ENCODE peak calls at places on chromosome 13, in nine cellular contexts. One of them, this sample, is unnamed.

GRCh38 chr13:31775686-31776085 is 36.4 kb downstream of the RXFP2 start:
- DNase-seq in OCI-LY7: no peak
- DNase-seq in neural progenitor cell: no peak
- DNase-seq in HCT116: no peak
- DNase-seq in PC-3: no peak
- DNase-seq in hepatocyte: no peak
- DNase-seq in MM.1S: no peak
- DNase-seq in GM23248: peak
- DNase-seq in SK-N-SH: no peak
- DNase-seq in this sample: no peak

GRCh38 chr13:23472189-23472588 is 38.7 kb upstream of the SACS start:
- DNase-seq in MM.1S: no peak
- DNase-seq in neural progenitor cell: no peak
- DNase-seq in HCT116: no peak
- DNase-seq in PC-3: no peak
- DNase-seq in OCI-LY7: no peak
- DNase-seq in SK-N-SH: no peak
- DNase-seq in GM23248: no peak
- DNase-seq in hepatocyte: no peak
- DNase-seq in this sample: no peak

GRCh38 chr13:51856027-51856736 is 5.6 kb upstream of the CCDC70 start:
- DNase-seq in PC-3: peak
- DNase-seq in OCI-LY7: no peak
- DNase-seq in HCT116: no peak
- DNase-seq in SK-N-SH: no peak
- DNase-seq in GM23248: no peak
- DNase-seq in neural progenitor cell: no peak
- DNase-seq in hepatocyte: peak
- DNase-seq in MM.1S: no peak
- DNase-seq in this sample: no peak

GRCh38 chr13:72462726-72463125 is 264.7 kb downstream of the MZT1 start:
- DNase-seq in HCT116: no peak
- DNase-seq in MM.1S: no peak
- DNase-seq in neural progenitor cell: no peak
- DNase-seq in PC-3: no peak
- DNase-seq in hepatocyte: no peak
- DNase-seq in SK-N-SH: no peak
- DNase-seq in OCI-LY7: no peak
- DNase-seq in GM23248: no peak
- DNase-seq in this sample: no peak

GRCh38 chr13:21106089-21106488 is 44.7 kb upstream of the LATS2 start:
- DNase-seq in neural progenitor cell: no peak
- DNase-seq in HCT116: no peak
- DNase-seq in OCI-LY7: no peak
- DNase-seq in hepatocyte: no peak
- DNase-seq in PC-3: peak
- DNase-seq in MM.1S: no peak
- DNase-seq in SK-N-SH: no peak
- DNase-seq in GM23248: peak
- DNase-seq in this sample: no peak

GRCh38 chr13:109100705-109101104 is 471.3 kb downstream of the MYO16 start:
- DNase-seq in neural progenitor cell: no peak
- DNase-seq in OCI-LY7: no peak
- DNase-seq in PC-3: peak
- DNase-seq in SK-N-SH: no peak
- DNase-seq in GM23248: peak
- DNase-seq in HCT116: no peak
- DNase-seq in MM.1S: no peak
- DNase-seq in hepatocyte: no peak
- DNase-seq in this sample: peak

GRCh38 chr13:33258437-33259193 is 26.9 kb downstream of the STARD13 start:
- DNase-seq in MM.1S: no peak
- DNase-seq in OCI-LY7: no peak
- DNase-seq in HCT116: no peak
- DNase-seq in PC-3: no peak
- DNase-seq in hepatocyte: no peak
- DNase-seq in SK-N-SH: no peak
- DNase-seq in neural progenitor cell: no peak
- DNase-seq in GM23248: peak
- DNase-seq in this sample: no peak

GRCh38 chr13:80939581-80939980 is 598.7 kb upstream of the SPRY2 start:
- DNase-seq in neural progenitor cell: no peak
- DNase-seq in SK-N-SH: no peak
- DNase-seq in GM23248: no peak
- DNase-seq in HCT116: no peak
- DNase-seq in PC-3: no peak
- DNase-seq in OCI-LY7: no peak
- DNase-seq in MM.1S: no peak
- DNase-seq in hepatocyte: no peak
- DNase-seq in this sample: peak

GRCh38 chr13:61110804-61111203 is 304.8 kb downstream of the PCDH20 start:
- DNase-seq in neural progenitor cell: no peak
- DNase-seq in MM.1S: no peak
- DNase-seq in OCI-LY7: no peak
- DNase-seq in HCT116: no peak
- DNase-seq in hepatocyte: no peak
- DNase-seq in PC-3: peak
- DNase-seq in GM23248: no peak
- DNase-seq in SK-N-SH: peak
- DNase-seq in this sample: no peak

GRCh38 chr13:32381539-32381938 is 46.4 kb downstream of the N4BP2L1 start:
- DNase-seq in MM.1S: no peak
- DNase-seq in OCI-LY7: no peak
- DNase-seq in hepatocyte: peak
- DNase-seq in HCT116: peak
- DNase-seq in PC-3: peak
- DNase-seq in SK-N-SH: peak
- DNase-seq in GM23248: peak
- DNase-seq in neural progenitor cell: peak
- DNase-seq in this sample: peak

GRCh38 chr13:37357548-37357947 is 241.0 kb downstream of the POSTN start:
- DNase-seq in neural progenitor cell: no peak
- DNase-seq in OCI-LY7: no peak
- DNase-seq in GM23248: peak
- DNase-seq in MM.1S: no peak
- DNase-seq in PC-3: no peak
- DNase-seq in SK-N-SH: no peak
- DNase-seq in hepatocyte: no peak
- DNase-seq in HCT116: no peak
- DNase-seq in this sample: no peak

GRCh38 chr13:80131204-80131603 is 209.7 kb downstream of the SPRY2 start:
- DNase-seq in hepatocyte: peak
- DNase-seq in OCI-LY7: no peak
- DNase-seq in neural progenitor cell: peak
- DNase-seq in GM23248: peak
- DNase-seq in PC-3: peak
- DNase-seq in HCT116: no peak
- DNase-seq in MM.1S: no peak
- DNase-seq in SK-N-SH: peak
- DNase-seq in this sample: peak

GRCh38 chr13:70339738-70340137 is 231.5 kb upstream of the KLHL1 start:
- DNase-seq in neural progenitor cell: peak
- DNase-seq in SK-N-SH: no peak
- DNase-seq in hepatocyte: peak
- DNase-seq in HCT116: peak
- DNase-seq in MM.1S: no peak
- DNase-seq in GM23248: peak
- DNase-seq in PC-3: peak
- DNase-seq in OCI-LY7: peak
- DNase-seq in this sample: peak

GRCh38 chr13:49220856-49221614 is 897 bp downstream of the MLNR start:
- DNase-seq in SK-N-SH: peak
- DNase-seq in OCI-LY7: no peak
- DNase-seq in MM.1S: no peak
- DNase-seq in hepatocyte: no peak
- DNase-seq in neural progenitor cell: peak
- DNase-seq in HCT116: no peak
- DNase-seq in GM23248: peak
- DNase-seq in PC-3: no peak
- DNase-seq in this sample: peak

GRCh38 chr13:36736119-36736726 is 62.4 kb downstream of the SERTM1 start:
- DNase-seq in GM23248: peak
- DNase-seq in hepatocyte: peak
- DNase-seq in SK-N-SH: peak
- DNase-seq in MM.1S: peak
- DNase-seq in HCT116: peak
- DNase-seq in neural progenitor cell: peak
- DNase-seq in OCI-LY7: peak
- DNase-seq in PC-3: peak
- DNase-seq in this sample: peak

GRCh38 chr13:78625384-78625783 is 22.0 kb upstream of the POU4F1 start:
- DNase-seq in OCI-LY7: no peak
- DNase-seq in neural progenitor cell: no peak
- DNase-seq in PC-3: no peak
- DNase-seq in SK-N-SH: no peak
- DNase-seq in MM.1S: no peak
- DNase-seq in GM23248: no peak
- DNase-seq in HCT116: no peak
- DNase-seq in hepatocyte: no peak
- DNase-seq in this sample: no peak

GRCh38 chr13:78631077-78631476 is 27.7 kb upstream of the POU4F1 start:
- DNase-seq in GM23248: no peak
- DNase-seq in PC-3: no peak
- DNase-seq in OCI-LY7: no peak
- DNase-seq in MM.1S: no peak
- DNase-seq in neural progenitor cell: no peak
- DNase-seq in SK-N-SH: no peak
- DNase-seq in hepatocyte: peak
- DNase-seq in HCT116: no peak
- DNase-seq in this sample: no peak

GRCh38 chr13:78632956-78633355 is 26.0 kb downstream of the OBI1 start:
- DNase-seq in GM23248: no peak
- DNase-seq in PC-3: no peak
- DNase-seq in hepatocyte: no peak
- DNase-seq in SK-N-SH: no peak
- DNase-seq in OCI-LY7: no peak
- DNase-seq in neural progenitor cell: no peak
- DNase-seq in MM.1S: no peak
- DNase-seq in HCT116: no peak
- DNase-seq in this sample: no peak

GRCh38 chr13:78636493-78636892 is 22.5 kb downstream of the OBI1 start:
- DNase-seq in OCI-LY7: peak
- DNase-seq in GM23248: no peak
- DNase-seq in neural progenitor cell: no peak
- DNase-seq in MM.1S: no peak
- DNase-seq in HCT116: no peak
- DNase-seq in SK-N-SH: no peak
- DNase-seq in hepatocyte: no peak
- DNase-seq in PC-3: no peak
- DNase-seq in this sample: no peak

GRCh38 chr13:78630509-78630908 is 27.2 kb upstream of the POU4F1 start:
- DNase-seq in neural progenitor cell: no peak
- DNase-seq in hepatocyte: no peak
- DNase-seq in HCT116: no peak
- DNase-seq in OCI-LY7: peak
- DNase-seq in PC-3: no peak
- DNase-seq in GM23248: no peak
- DNase-seq in MM.1S: no peak
- DNase-seq in SK-N-SH: no peak
- DNase-seq in this sample: no peak
- TF ChIP-seq EZH2phosphoT487 in neural progenitor cell: no peak
- TF ChIP-seq EZH2phosphoT487 in hepatocyte: no peak
- TF ChIP-seq EZH2phosphoT487 in HCT116: no peak
- TF ChIP-seq EZH2phosphoT487 in OCI-LY7: no peak
- TF ChIP-seq EZH2phosphoT487 in PC-3: no peak
- TF ChIP-seq EZH2phosphoT487 in GM23248: no peak
- TF ChIP-seq EZH2phosphoT487 in MM.1S: no peak
- TF ChIP-seq EZH2phosphoT487 in SK-N-SH: no peak
- TF ChIP-seq EZH2phosphoT487 in this sample: no peak

DNA sequence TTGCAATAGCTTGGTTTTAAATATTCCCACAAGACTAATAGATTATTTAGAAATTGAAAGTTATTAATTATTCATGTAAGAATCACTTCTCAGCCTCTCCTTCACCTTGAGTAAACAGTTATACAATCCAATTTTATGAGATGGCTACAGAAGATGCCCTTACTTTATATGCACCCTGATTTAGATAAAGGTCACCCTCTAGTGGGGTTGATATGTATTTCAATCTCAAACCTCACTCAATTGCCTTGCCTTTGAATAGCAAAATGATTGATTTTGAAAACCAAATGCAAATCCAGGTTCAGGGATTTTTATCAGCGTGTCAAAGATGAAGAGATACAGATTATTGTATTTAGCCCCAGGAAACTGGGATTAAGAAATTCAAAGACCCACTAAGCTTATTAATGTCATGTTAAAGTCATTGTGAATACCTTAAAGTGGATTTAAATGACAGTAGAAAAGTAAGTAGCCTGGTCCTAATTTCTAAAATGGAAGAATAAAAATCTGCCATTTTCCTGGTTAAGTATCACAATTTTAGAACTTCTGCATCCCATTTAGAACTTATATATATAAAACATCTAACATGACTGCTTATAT is 305.1 kb downstream of the ITGBL1 start:
- DNase-seq in GM23248: peak
- DNase-seq in MM.1S: peak
- DNase-seq in OCI-LY7: peak
- DNase-seq in PC-3: peak
- DNase-seq in neural progenitor cell: peak
- DNase-seq in SK-N-SH: peak
- DNase-seq in HCT116: no peak
- DNase-seq in hepatocyte: peak
- DNase-seq in this sample: peak
- TF ChIP-seq EZH2phosphoT487 in GM23248: no peak
- TF ChIP-seq EZH2phosphoT487 in MM.1S: no peak
- TF ChIP-seq EZH2phosphoT487 in OCI-LY7: no peak
- TF ChIP-seq EZH2phosphoT487 in PC-3: no peak
- TF ChIP-seq EZH2phosphoT487 in neural progenitor cell: no peak
- TF ChIP-seq EZH2phosphoT487 in SK-N-SH: no peak
- TF ChIP-seq EZH2phosphoT487 in HCT116: no peak
- TF ChIP-seq EZH2phosphoT487 in hepatocyte: no peak
- TF ChIP-seq EZH2phosphoT487 in this sample: no peak

GRCh38 chr13:58097831-58098230 is 466.3 kb downstream of the PCDH17 start:
- DNase-seq in hepatocyte: no peak
- DNase-seq in MM.1S: no peak
- DNase-seq in GM23248: no peak
- DNase-seq in neural progenitor cell: no peak
- DNase-seq in PC-3: no peak
- DNase-seq in HCT116: no peak
- DNase-seq in OCI-LY7: no peak
- DNase-seq in SK-N-SH: no peak
- DNase-seq in this sample: no peak
- TF ChIP-seq EZH2phosphoT487 in hepatocyte: no peak
- TF ChIP-seq EZH2phosphoT487 in MM.1S: no peak
- TF ChIP-seq EZH2phosphoT487 in GM23248: no peak
- TF ChIP-seq EZH2phosphoT487 in neural progenitor cell: no peak
- TF ChIP-seq EZH2phosphoT487 in PC-3: no peak
- TF ChIP-seq EZH2phosphoT487 in HCT116: no peak
- TF ChIP-seq EZH2phosphoT487 in OCI-LY7: no peak
- TF ChIP-seq EZH2phosphoT487 in SK-N-SH: no peak
- TF ChIP-seq EZH2phosphoT487 in this sample: no peak

DNA sequence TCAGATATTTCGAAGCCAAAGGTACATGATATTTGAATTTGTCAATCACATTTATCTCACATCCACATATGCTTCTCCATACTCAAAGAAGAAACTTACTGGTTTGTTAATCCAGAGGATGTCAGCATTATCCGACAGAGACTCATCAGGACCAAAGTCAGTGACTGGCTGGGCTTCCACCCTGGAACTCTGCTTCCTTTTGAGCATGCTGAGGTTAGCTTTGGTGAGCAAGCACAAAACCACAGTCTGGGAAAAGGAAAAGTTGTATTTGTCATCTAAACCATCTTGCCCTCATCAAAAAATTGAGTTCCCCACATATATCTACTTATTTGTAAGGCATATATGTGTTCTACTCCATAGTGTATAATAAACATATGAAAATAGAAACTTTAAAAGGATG is 17.4 kb downstream of the NALCN start:
- DNase-seq in MM.1S: no peak
- DNase-seq in HCT116: no peak
- DNase-seq in SK-N-SH: no peak
- DNase-seq in hepatocyte: no peak
- DNase-seq in GM23248: peak
- DNase-seq in OCI-LY7: no peak
- DNase-seq in neural progenitor cell: no peak
- DNase-seq in PC-3: peak
- DNase-seq in this sample: no peak
- TF ChIP-seq EZH2phosphoT487 in MM.1S: no peak
- TF ChIP-seq EZH2phosphoT487 in HCT116: no peak
- TF ChIP-seq EZH2phosphoT487 in SK-N-SH: no peak
- TF ChIP-seq EZH2phosphoT487 in hepatocyte: no peak
- TF ChIP-seq EZH2phosphoT487 in GM23248: no peak
- TF ChIP-seq EZH2phosphoT487 in OCI-LY7: no peak
- TF ChIP-seq EZH2phosphoT487 in neural progenitor cell: no peak
- TF ChIP-seq EZH2phosphoT487 in PC-3: no peak
- TF ChIP-seq EZH2phosphoT487 in this sample: no peak

This sample was measured in GM23338.